ENCODE peak calls at places on chromosome 22, in six cellular contexts. S is A673; C is CD4-positive, alpha-beta memory T cell; P is body of pancreas; J is OCI-LY7; N is CD8-positive, alpha-beta T cell. M is an unnamed sample. For H3K36me3 and H3K4me1, the result is how much of the 10 kb centered on the place peaks cover.

GRCh38 chr22:50340157-50340879 is 2.8 kb upstream of the PPP6R2 start:
- DNase-seq in N (no peak), J (no peak), S (no peak), C (peak), P (no peak), M (no peak)

GRCh38 chr22:45777046-45777851 is 105.6 kb downstream of the ATXN10 start:
- DNase-seq in J (peak), C (no peak), N (no peak), P (no peak), S (no peak), M (no peak)

GRCh38 chr22:46024136-46024840 is 47.3 kb upstream of the WNT7B start:
- DNase-seq in C (no peak), P (no peak), N (no peak), S (no peak), J (no peak), M (no peak)

GRCh38 chr22:25484498-25484897 is 80.0 kb upstream of the GRK3 start:
- DNase-seq in J (no peak), N (no peak), C (no peak), S (no peak), P (no peak), M (no peak)

GRCh38 chr22:46477967-46478635 is 59.3 kb downstream of the CELSR1 start:
- DNase-seq in C (no peak), P (no peak), N (no peak), J (no peak), S (no peak), M (no peak)

GRCh38 chr22:27602390-27602789 is 199.2 kb downstream of the MN1 start:
- DNase-seq in J (no peak), P (no peak), S (no peak), C (no peak), N (no peak), M (no peak)

GRCh38 chr22:29830585-29830984 is 7.5 kb downstream of the ASCC2 start:
- DNase-seq in N (no peak), S (no peak), C (no peak), J (no peak), P (no peak), M (no peak)

GRCh38 chr22:30208631-30209603 is 37.6 kb downstream of the LIF start:
- DNase-seq in P (peak), S (no peak), C (no peak), N (no peak), J (no peak), M (peak)

GRCh38 chr22:24207264-24208011 is 26.2 kb downstream of the SUSD2 start:
- DNase-seq in C (no peak), N (no peak), J (no peak), P (no peak), S (no peak), M (no peak)

GRCh38 chr22:46806789-46807188 is 44.3 kb downstream of the TBC1D22A start:
- DNase-seq in C (no peak), P (no peak), S (no peak), N (no peak), J (no peak), M (no peak)

GRCh38 chr22:27269751-27270586 is 531.6 kb downstream of the MN1 start:
- DNase-seq in J (no peak), N (no peak), C (no peak), P (no peak), S (no peak), M (peak)

GRCh38 chr22:27262371-27262770 is 539.2 kb downstream of the MN1 start:
- DNase-seq in S (no peak), N (no peak), C (no peak), J (no peak), P (no peak), M (no peak)

GRCh38 chr22:33577862-33578411 is 342.3 kb downstream of the LARGE1 start:
- DNase-seq in S (no peak), J (peak), P (peak), N (no peak), C (no peak), M (peak)

GRCh38 chr22:41285441-41285819 is 557 bp downstream of the RANGAP1 start:
- DNase-seq in N (peak), P (peak), J (peak), C (peak), S (peak), M (peak)

GRCh38 chr22:39264344-39265116 is 19.7 kb upstream of the PDGFB start:
- DNase-seq in N (no peak), J (no peak), C (no peak), P (peak), S (no peak), M (no peak)

GRCh38 chr22:47046411-47047065 is 284.1 kb downstream of the TBC1D22A start:
- DNase-seq in S (no peak), P (no peak), J (no peak), C (no peak), N (no peak), M (peak)

GRCh38 chr22:24760708-24761306 is 13.7 kb downstream of the PIWIL3 start:
- DNase-seq in N (no peak), C (no peak), J (no peak), S (no peak), P (no peak), M (no peak)

GRCh38 chr22:32473388-32473952 is 1.1 kb upstream of the FBXO7 start:
- DNase-seq in C (peak), P (peak), S (peak), N (peak), J (peak), M (peak)

GRCh38 chr22:39496131-39496838 is 5.8 kb upstream of the MIEF1 start:
- DNase-seq in N (peak), C (peak), S (peak), P (peak), J (peak), M (peak)

DNA sequence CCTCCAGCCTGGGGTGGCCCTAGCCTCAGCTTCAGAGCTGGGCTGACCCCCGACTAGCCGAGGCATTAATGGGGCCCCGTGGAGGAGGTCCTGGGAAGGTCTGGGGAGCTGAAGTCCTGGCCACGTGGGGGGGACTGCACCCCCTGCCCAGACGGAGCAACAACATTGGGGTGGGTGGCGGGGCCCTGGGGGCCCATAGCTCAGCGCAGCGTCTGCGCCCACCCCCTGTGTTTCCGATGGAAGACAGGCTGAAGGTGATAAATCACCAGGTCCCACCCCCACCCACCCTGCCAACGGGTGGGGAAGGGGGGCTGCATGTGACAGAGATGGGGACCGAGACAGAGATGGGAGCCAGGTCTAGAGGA is 8.0 kb downstream of the GP1BB start:
- DNase-seq in P (no peak), C (no peak), N (no peak), J (no peak), S (no peak), M (no peak)
- H3K4me3 ChIP-seq in P (no peak), C (no peak), N (no peak), J (peak), S (no peak), M (no peak)

GRCh38 chr22:44632823-44633478 is 69.1 kb upstream of the PRR5 start:
- DNase-seq in J (no peak), P (no peak), N (no peak), S (no peak), C (no peak), M (no peak)

GRCh38 chr22:44638966-44639739 is 62.9 kb upstream of the PRR5 start:
- DNase-seq in P (no peak), C (no peak), N (no peak), S (no peak), J (no peak), M (no peak)

GRCh38 chr22:44630826-44631225 is 71.2 kb upstream of the PRR5 start:
- DNase-seq in N (no peak), S (no peak), P (no peak), J (no peak), C (no peak), M (no peak)

GRCh38 chr22:44633647-44634046 is 68.4 kb upstream of the PRR5 start:
- DNase-seq in J (no peak), S (no peak), C (no peak), N (no peak), P (no peak), M (no peak)

DNA sequence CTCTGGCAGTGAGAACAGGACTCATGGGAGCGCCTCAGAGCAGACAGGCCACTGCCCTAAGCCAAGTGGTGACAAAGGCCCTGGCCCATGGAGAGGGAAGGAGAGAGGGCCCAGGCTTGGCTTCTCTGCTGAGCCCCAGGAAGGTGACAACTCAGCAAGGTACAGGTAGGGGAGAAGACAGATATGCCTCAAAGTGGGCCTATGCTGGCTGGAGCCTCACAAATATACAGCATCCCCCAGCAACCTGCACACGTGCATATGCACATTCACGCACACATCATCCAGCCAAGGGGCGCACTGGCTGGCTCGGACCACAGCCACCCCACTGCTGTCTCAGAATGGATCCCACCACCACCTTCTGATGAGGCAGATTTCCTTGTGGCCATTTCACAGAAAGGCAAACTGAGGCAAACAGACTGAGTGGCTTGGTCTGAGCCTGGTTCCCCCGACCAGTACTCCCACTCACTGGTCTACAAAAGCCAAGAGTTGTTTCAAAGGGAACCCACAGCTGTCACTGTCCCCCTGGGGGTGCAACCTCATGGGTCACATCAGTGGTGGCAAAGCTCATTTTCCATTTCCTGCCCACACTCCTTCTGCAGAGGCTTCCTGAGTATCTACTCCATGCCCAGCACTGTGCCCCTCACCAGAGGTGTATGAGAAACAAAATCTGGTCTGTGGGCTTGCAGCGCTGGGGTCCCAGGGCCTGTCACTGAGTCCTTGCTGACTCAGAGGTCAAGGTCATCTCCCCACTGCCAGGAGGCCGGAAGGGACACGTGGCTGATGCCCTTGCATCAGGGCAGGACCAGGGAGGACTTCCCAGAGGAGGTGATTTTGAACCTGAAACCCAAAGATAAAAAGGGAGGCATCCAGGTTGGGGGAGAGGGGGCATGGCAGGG is 67.3 kb upstream of the PRR5 start:
- DNase-seq in N (no peak), P (no peak), C (no peak), J (no peak), S (no peak), M (no peak)
- H3K36me3 ChIP-seq in N (under half), P (under half), C (under half), J (under half), S (under half), M (under half)

DNA sequence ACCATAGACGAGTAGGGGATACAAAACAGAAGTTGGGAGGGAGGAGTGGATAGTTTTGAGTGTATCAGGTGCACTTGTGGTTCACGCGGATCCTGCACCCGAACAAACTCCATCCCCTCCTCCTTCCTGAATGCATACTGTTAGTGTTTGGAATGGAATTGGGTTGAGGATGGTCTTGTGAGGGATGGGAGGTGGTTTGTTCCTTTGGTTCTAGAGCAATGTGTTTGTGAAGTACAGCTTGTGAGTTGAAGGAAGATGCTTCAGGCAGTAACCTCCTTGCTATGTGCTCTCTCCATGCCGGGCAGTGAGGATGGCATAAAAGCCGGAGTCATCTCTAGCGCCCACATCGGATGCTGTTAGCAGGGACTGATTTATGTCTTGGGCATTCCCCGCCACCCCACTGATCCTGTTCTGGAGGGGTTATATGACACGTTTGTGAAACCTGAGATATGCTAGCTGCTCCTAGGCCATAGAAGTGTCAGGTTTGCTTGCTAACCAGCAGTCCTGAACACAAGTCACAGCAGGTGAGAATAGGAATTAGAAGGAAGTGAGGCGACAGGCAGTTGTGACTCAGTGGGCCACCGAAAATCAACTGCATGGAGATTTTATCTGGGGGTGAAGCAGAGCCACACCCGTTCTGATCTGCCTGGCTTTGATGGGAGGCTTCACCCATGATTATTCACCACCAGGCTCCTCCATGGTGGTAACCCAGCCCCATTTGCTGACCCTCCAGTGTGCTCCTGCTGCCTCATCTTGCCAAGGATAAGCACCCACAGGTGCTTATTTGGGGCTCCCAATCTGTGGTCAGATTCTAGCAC is 2.2 kb downstream of the BCR start:
- DNase-seq in J (peak), N (peak), P (no peak), C (peak), S (peak), M (no peak)
- H3K4me1 ChIP-seq in J (half or more), N (under half), P (half or more), C (half or more), S (under half), M (under half)

DNA sequence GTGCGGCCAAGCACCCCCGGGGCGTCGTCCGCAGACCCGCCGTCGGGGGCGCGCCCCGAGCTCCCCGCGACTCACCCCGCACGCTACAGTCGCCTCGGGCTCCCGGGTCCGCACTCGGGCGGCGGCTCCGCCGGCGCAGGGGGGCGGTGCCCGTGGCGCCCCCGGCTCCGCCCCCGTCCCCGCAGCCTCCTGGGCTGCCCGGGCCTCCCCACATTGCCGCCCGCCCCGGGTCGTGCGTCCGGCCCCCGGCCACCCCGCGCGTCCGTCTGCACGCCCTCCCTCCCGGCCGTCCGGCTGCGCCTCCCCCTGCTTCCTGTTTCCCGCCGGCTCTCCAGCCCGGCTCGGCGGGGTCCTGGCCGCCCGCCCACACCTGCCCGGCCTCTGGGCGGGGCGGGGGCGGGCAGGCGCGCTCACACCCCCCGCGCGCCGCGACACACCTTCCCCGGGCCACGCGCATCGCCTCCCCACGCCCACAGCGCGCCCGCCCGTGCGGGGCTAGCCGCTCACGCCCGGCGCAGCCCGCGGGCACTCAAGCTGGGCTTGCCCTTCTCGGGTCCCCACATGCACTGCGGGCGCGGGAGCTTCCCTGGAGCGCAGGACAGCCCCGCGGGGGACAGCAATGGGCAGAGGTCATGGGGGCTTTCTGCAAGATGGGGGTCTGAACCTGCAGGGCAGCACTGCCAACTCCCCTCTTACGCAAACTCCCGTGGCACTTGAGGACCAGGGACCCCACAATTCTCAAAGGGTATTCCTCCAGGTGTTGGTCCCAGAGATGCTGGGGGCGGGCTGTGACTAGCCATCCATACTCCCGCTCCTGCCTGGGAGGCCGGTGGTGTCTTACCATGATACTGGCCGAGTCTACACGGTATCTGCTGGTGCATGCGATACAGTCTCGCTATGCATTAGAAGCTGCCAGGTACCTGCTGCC is at the start of gene CARD10:
- DNase-seq in P (no peak), C (no peak), S (no peak), N (peak), J (no peak), M (peak)
- H3K4me3 ChIP-seq in P (peak), C (no peak), S (peak), N (peak), J (no peak), M (peak)

GRCh38 chr22:28791841-28792490 is 8.4 kb downstream of the XBP1 start:
- DNase-seq in P (no peak), S (no peak), N (no peak), C (no peak), J (peak), M (no peak)

GRCh38 chr22:28792491-28793383 is 7.6 kb downstream of the XBP1 start:
- DNase-seq in P (peak), C (no peak), N (no peak), S (no peak), J (peak), M (no peak)

GRCh38 chr22:28795932-28796856 is 4.2 kb downstream of the XBP1 start:
- DNase-seq in P (no peak), S (no peak), C (no peak), J (no peak), N (no peak), M (no peak)

GRCh38 chr22:28793976-28794584 is 6.3 kb downstream of the XBP1 start:
- DNase-seq in C (no peak), P (no peak), J (no peak), S (no peak), N (no peak), M (no peak)

DNA sequence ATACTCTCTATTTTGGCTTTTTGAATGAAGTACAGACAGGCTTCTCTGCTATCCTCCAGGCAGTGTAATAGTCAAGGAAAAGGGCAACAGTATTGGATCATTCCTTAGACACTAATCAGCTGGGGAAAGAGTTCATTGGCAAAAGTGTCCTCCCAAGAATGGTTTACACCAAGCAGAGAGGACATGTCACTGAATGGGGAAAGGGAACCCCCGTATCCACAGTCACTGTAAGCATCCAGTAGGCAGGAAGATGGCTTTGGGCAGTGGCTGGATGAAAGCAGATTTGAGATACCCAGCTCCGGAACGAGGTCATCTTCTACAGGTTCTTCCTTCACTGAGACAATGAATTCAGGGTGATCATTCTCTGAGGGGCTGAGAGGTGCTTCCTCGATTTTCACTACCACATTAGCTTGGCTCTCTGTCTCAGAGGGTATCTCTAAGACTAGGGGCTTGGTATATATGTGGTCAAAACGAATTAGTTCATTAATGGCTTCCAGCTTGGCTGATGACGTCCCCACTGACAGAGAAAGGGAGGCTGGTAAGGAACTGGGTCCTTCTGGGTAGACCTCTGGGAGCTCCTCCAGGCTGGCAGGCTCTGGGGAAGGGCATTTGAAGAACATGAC is 5.2 kb downstream of the XBP1 start:
- DNase-seq in J (no peak), N (no peak), P (no peak), S (no peak), C (no peak), M (no peak)
- H3K36me3 ChIP-seq in J (under half), N (under half), P (under half), S (half or more), C (under half), M (under half)

DNA sequence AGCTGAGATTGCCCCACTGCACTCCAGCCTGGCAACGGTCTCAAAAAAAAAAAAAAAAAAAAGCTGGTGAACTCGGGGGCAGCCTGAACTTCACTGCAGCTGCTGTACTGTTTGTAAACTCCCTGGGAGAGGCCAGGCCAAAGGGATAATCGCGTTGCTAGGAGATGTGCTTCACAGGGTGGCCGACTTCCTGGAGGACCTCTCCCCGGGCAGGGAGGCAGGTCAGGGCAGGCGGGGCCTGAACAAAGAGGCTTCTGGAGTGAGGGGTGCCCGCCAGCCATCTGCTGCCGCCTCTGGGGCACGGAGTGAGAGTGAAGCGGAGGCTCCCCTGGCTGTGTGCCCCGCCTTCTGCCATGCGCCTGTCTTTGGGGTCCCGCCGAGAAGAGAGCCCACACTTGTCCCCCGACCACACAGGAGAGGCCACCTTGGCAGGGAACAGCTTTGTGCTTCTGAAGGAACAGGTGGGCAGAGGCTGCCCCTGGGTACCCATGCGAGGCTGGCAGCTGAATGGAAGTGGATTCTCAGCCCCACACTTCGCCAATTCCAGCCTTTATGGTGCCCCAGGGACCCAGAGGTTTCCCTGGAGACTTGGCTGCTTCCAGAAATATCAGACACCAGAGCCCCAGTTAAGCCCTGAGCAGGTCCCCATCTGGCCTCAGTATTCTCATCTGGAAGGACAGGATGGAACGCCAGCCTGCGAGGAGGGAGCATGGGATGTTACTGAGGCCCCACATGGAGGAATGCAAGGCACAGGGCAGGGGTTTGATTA is 29.6 kb downstream of the TMEM184B start:
- DNase-seq in P (peak), S (no peak), J (peak), C (no peak), N (no peak), M (peak)
- H3K4me1 ChIP-seq in P (under half), S (under half), J (half or more), C (under half), N (under half), M (under half)

GRCh38 chr22:43342347-43343261 is 568 bp downstream of the SCUBE1 start:
- DNase-seq in S (no peak), P (no peak), C (no peak), J (no peak), N (no peak), M (no peak)
- H3K4me3 ChIP-seq in S (peak), P (no peak), C (no peak), J (no peak), N (no peak), M (peak)

M was measured in small intestine.